ENCODE peak calls at places on chromosome 21, in six cellular contexts. One of them, this sample, is unnamed. For H3K36me3, the result is how much of the 10 kb centered on the place peaks cover.

GRCh38 chr21:17726047-17726446 is 93.1 kb downstream of the C21orf91 start:
- DNase-seq in GM12878: no peak
- DNase-seq in HepG2: peak
- DNase-seq in HCT116: peak
- DNase-seq in K562: no peak
- DNase-seq in H1: no peak
- DNase-seq in this sample: peak

GRCh38 chr21:32537569-32537881 is 47.8 kb downstream of the TCP10L start:
- DNase-seq in GM12878: no peak
- DNase-seq in HepG2: no peak
- DNase-seq in HCT116: no peak
- DNase-seq in K562: no peak
- DNase-seq in H1: no peak
- DNase-seq in this sample: no peak

GRCh38 chr21:34952701-34953100 is 96.4 kb downstream of the RUNX1 start:
- DNase-seq in GM12878: no peak
- DNase-seq in HepG2: no peak
- DNase-seq in HCT116: no peak
- DNase-seq in K562: no peak
- DNase-seq in H1: no peak
- DNase-seq in this sample: no peak

GRCh38 chr21:45264146-45264918 is 23.4 kb downstream of the POFUT2 start:
- DNase-seq in GM12878: no peak
- DNase-seq in HepG2: no peak
- DNase-seq in HCT116: no peak
- DNase-seq in K562: no peak
- DNase-seq in H1: no peak
- DNase-seq in this sample: no peak

GRCh38 chr21:14486869-14487268 is 59.2 kb downstream of the SAMSN1 start:
- DNase-seq in GM12878: no peak
- DNase-seq in HepG2: no peak
- DNase-seq in HCT116: no peak
- DNase-seq in K562: no peak
- DNase-seq in H1: no peak
- DNase-seq in this sample: no peak

GRCh38 chr21:14533555-14534400 is 12.3 kb downstream of the SAMSN1 start:
- DNase-seq in GM12878: peak
- DNase-seq in HepG2: no peak
- DNase-seq in HCT116: peak
- DNase-seq in K562: no peak
- DNase-seq in H1: no peak
- DNase-seq in this sample: no peak

GRCh38 chr21:15446193-15446592 is 283.6 kb upstream of the USP25 start:
- DNase-seq in GM12878: no peak
- DNase-seq in HepG2: no peak
- DNase-seq in HCT116: no peak
- DNase-seq in K562: no peak
- DNase-seq in H1: no peak
- DNase-seq in this sample: no peak

GRCh38 chr21:30769724-30770431 is 14.7 kb upstream of the KRTAP21-1 start:
- DNase-seq in GM12878: no peak
- DNase-seq in HepG2: no peak
- DNase-seq in HCT116: no peak
- DNase-seq in K562: no peak
- DNase-seq in H1: no peak
- DNase-seq in this sample: no peak

GRCh38 chr21:42561742-42562141 is 48.1 kb downstream of the SLC37A1 start:
- DNase-seq in GM12878: peak
- DNase-seq in HepG2: peak
- DNase-seq in HCT116: no peak
- DNase-seq in K562: peak
- DNase-seq in H1: no peak
- DNase-seq in this sample: no peak

GRCh38 chr21:32545948-32546441 is 39.3 kb downstream of the TCP10L start:
- DNase-seq in GM12878: no peak
- DNase-seq in HepG2: no peak
- DNase-seq in HCT116: no peak
- DNase-seq in K562: peak
- DNase-seq in H1: no peak
- DNase-seq in this sample: no peak

GRCh38 chr21:17730782-17731181 is 88.4 kb downstream of the C21orf91 start:
- DNase-seq in GM12878: no peak
- DNase-seq in HepG2: no peak
- DNase-seq in HCT116: no peak
- DNase-seq in K562: no peak
- DNase-seq in H1: no peak
- DNase-seq in this sample: no peak

GRCh38 chr21:17476006-17476405 is 36.8 kb upstream of the CXADR start:
- DNase-seq in GM12878: no peak
- DNase-seq in HepG2: peak
- DNase-seq in HCT116: no peak
- DNase-seq in K562: no peak
- DNase-seq in H1: no peak
- DNase-seq in this sample: no peak

GRCh38 chr21:17114019-17114418 is 398.8 kb upstream of the CXADR start:
- DNase-seq in GM12878: no peak
- DNase-seq in HepG2: no peak
- DNase-seq in HCT116: no peak
- DNase-seq in K562: no peak
- DNase-seq in H1: peak
- DNase-seq in this sample: peak

GRCh38 chr21:17371470-17371869 is 141.4 kb upstream of the CXADR start:
- DNase-seq in GM12878: no peak
- DNase-seq in HepG2: no peak
- DNase-seq in HCT116: no peak
- DNase-seq in K562: no peak
- DNase-seq in H1: no peak
- DNase-seq in this sample: no peak

GRCh38 chr21:21547368-21547953 is 549.3 kb downstream of the NCAM2 start:
- DNase-seq in GM12878: no peak
- DNase-seq in HepG2: no peak
- DNase-seq in HCT116: no peak
- DNase-seq in K562: no peak
- DNase-seq in H1: no peak
- DNase-seq in this sample: no peak

GRCh38 chr21:45016031-45016430 is 58.3 kb upstream of the ADARB1 start:
- DNase-seq in GM12878: no peak
- DNase-seq in HepG2: no peak
- DNase-seq in HCT116: no peak
- DNase-seq in K562: no peak
- DNase-seq in H1: no peak
- DNase-seq in this sample: no peak

GRCh38 chr21:45280178-45280821 is 7.4 kb downstream of the POFUT2 start:
- DNase-seq in GM12878: no peak
- DNase-seq in HepG2: no peak
- DNase-seq in HCT116: no peak
- DNase-seq in K562: no peak
- DNase-seq in H1: no peak
- DNase-seq in this sample: no peak

GRCh38 chr21:35940074-35940927 is 120.0 kb downstream of the SETD4 start:
- DNase-seq in GM12878: no peak
- DNase-seq in HepG2: peak
- DNase-seq in HCT116: peak
- DNase-seq in K562: peak
- DNase-seq in H1: no peak
- DNase-seq in this sample: peak

GRCh38 chr21:38758815-38759214 is 46.9 kb upstream of the ETS2 start:
- DNase-seq in GM12878: no peak
- DNase-seq in HepG2: no peak
- DNase-seq in HCT116: no peak
- DNase-seq in K562: no peak
- DNase-seq in H1: no peak
- DNase-seq in this sample: no peak

GRCh38 chr21:38760017-38760761 is 45.5 kb upstream of the ETS2 start:
- DNase-seq in GM12878: no peak
- DNase-seq in HepG2: no peak
- DNase-seq in HCT116: no peak
- DNase-seq in K562: no peak
- DNase-seq in H1: no peak
- DNase-seq in this sample: no peak

GRCh38 chr21:38759286-38759872 is 46.4 kb upstream of the ETS2 start:
- DNase-seq in GM12878: no peak
- DNase-seq in HepG2: no peak
- DNase-seq in HCT116: no peak
- DNase-seq in K562: no peak
- DNase-seq in H1: no peak
- DNase-seq in this sample: no peak

GRCh38 chr21:38753114-38754100 is 52.3 kb upstream of the ETS2 start:
- DNase-seq in GM12878: no peak
- DNase-seq in HepG2: no peak
- DNase-seq in HCT116: no peak
- DNase-seq in K562: no peak
- DNase-seq in H1: no peak
- DNase-seq in this sample: no peak

GRCh38 chr21:38756746-38757145 is 49.0 kb upstream of the ETS2 start:
- DNase-seq in GM12878: no peak
- DNase-seq in HepG2: no peak
- DNase-seq in HCT116: no peak
- DNase-seq in K562: no peak
- DNase-seq in H1: no peak
- DNase-seq in this sample: no peak
- H3K9ac ChIP-seq in GM12878: no peak
- H3K9ac ChIP-seq in HepG2: no peak
- H3K9ac ChIP-seq in HCT116: no peak
- H3K9ac ChIP-seq in K562: no peak
- H3K9ac ChIP-seq in H1: no peak
- H3K9ac ChIP-seq in this sample: no peak

GRCh38 chr21:28979092-28979491 is 13.6 kb downstream of the LTN1 start:
- DNase-seq in GM12878: no peak
- DNase-seq in HepG2: no peak
- DNase-seq in HCT116: no peak
- DNase-seq in K562: no peak
- DNase-seq in H1: no peak
- DNase-seq in this sample: no peak

GRCh38 chr21:28974531-28975227 is 18.0 kb downstream of the LTN1 start:
- DNase-seq in GM12878: no peak
- DNase-seq in HepG2: no peak
- DNase-seq in HCT116: no peak
- DNase-seq in K562: no peak
- DNase-seq in H1: no peak
- DNase-seq in this sample: no peak

GRCh38 chr21:28971171-28971570 is 21.5 kb downstream of the LTN1 start:
- DNase-seq in GM12878: no peak
- DNase-seq in HepG2: no peak
- DNase-seq in HCT116: no peak
- DNase-seq in K562: no peak
- DNase-seq in H1: no peak
- DNase-seq in this sample: peak

GRCh38 chr21:28972398-28972797 is 20.3 kb downstream of the LTN1 start:
- DNase-seq in GM12878: no peak
- DNase-seq in HepG2: no peak
- DNase-seq in HCT116: no peak
- DNase-seq in K562: no peak
- DNase-seq in H1: no peak
- DNase-seq in this sample: no peak

GRCh38 chr21:28975401-28975800 is 17.3 kb downstream of the LTN1 start:
- DNase-seq in GM12878: no peak
- DNase-seq in HepG2: no peak
- DNase-seq in HCT116: no peak
- DNase-seq in K562: no peak
- DNase-seq in H1: no peak
- DNase-seq in this sample: no peak
- TF ChIP-seq ZNF274 in GM12878: no peak
- TF ChIP-seq ZNF274 in HepG2: no peak
- TF ChIP-seq ZNF274 in HCT116: no peak
- TF ChIP-seq ZNF274 in K562: no peak
- TF ChIP-seq ZNF274 in H1: no peak
- TF ChIP-seq ZNF274 in this sample: no peak

DNA sequence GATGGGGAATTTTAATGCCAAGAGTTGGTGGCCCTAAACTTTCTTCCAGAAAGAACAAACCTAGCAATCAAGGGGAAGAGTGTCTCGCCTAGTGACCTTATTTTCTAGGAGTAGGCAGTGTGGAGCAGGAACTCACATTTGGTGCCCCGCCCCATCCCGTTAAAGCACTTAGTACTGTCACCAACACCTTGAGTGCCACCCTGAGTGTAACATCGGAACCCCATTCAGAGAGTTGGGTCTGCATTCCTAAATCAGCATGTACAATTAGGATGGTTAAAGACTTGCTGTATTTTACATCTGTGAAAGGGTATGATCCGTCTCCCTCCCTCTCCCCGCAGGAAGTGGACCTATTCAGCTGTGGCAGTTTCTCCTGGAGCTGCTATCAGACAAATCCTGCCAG is 15.5 kb downstream of the ETS2 start:
- DNase-seq in GM12878: no peak
- DNase-seq in HepG2: no peak
- DNase-seq in HCT116: no peak
- DNase-seq in K562: no peak
- DNase-seq in H1: no peak
- DNase-seq in this sample: no peak
- H3K36me3 ChIP-seq in GM12878: under half
- H3K36me3 ChIP-seq in HepG2: under half
- H3K36me3 ChIP-seq in HCT116: half or more
- H3K36me3 ChIP-seq in K562: half or more
- H3K36me3 ChIP-seq in H1: half or more
- H3K36me3 ChIP-seq in this sample: half or more

DNA sequence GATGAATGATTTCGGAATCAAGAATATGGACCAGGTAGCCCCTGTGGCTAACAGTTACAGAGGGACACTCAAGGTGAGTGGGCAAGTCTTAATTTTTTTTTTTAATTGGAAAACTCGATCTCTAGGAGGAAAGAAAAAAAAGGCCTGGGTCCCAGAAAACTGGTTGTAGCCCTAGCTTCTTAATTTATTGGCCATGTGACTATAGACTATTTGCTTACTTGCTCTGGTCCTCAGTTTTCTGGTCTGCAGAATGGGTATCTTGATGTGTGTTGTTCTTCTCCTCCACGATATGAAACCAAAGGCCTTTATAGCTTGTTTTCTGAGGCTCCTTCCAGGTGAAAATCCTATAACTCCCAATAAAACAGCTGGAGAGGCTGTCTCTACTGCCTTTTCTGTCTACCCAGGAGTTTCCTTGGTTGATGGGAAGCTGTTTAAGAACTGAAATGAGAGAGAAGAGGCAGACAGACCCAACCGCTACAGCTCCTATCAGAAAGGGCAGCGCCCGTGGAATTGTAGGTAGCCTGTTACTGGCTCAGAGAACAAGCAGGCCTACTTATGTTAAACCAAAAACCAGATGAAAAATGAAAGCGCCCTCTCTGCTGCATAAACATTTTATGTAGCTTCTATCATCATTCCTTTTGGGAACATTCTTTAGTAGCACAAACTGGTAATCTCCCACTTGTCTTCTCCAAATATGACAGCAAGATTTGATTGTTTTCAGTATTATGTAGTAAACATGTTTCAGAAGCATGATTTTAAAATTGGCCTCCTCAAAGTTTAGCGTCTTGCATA is 4.5 kb downstream of the ETS2 start:
- DNase-seq in GM12878: no peak
- DNase-seq in HepG2: no peak
- DNase-seq in HCT116: no peak
- DNase-seq in K562: no peak
- DNase-seq in H1: no peak
- DNase-seq in this sample: no peak
- H3K9ac ChIP-seq in GM12878: no peak
- H3K9ac ChIP-seq in HepG2: peak
- H3K9ac ChIP-seq in HCT116: no peak
- H3K9ac ChIP-seq in K562: no peak
- H3K9ac ChIP-seq in H1: no peak
- H3K9ac ChIP-seq in this sample: no peak